ENCODE peak calls at places on chromosomes 16 and 17, in seven cellular contexts. D is kidney epithelial cell, W is adrenal gland, G is lower lobe of right lung, L is NB4, X is lung, P is thoracic aorta. Y is an unnamed sample.

GRCh38 chr17:15236281-15237105 is 28.6 kb downstream of the PMP22 start:
- DNase-seq in D (no peak), W (no peak), G (no peak), L (peak), X (no peak), P (no peak), Y (no peak)

GRCh38 chr17:55540414-55541091 is 29.3 kb upstream of the SMIM36 start:
- DNase-seq in D (peak), W (no peak), G (no peak), L (no peak), X (no peak), P (no peak), Y (peak)

GRCh38 chr17:80068301-80069160 is 32.1 kb downstream of the CCDC40 start:
- DNase-seq in D (peak), W (peak), G (no peak), L (no peak), X (no peak), P (no peak), Y (peak)

GRCh38 chr17:72407336-72408121 is 286.7 kb downstream of the SOX9 start:
- DNase-seq in D (peak), W (peak), G (no peak), L (peak), X (peak), P (peak), Y (peak)

GRCh38 chr17:45346255-45347015 is 29.6 kb upstream of the MAP3K14 start:
- DNase-seq in D (no peak), W (no peak), G (no peak), L (no peak), X (peak), P (no peak), Y (peak)

GRCh38 chr17:4721203-4722135 is 9.8 kb upstream of the MED11 start:
- DNase-seq in D (no peak), W (peak), G (peak), L (no peak), X (peak), P (no peak), Y (peak)

GRCh38 chr17:13575466-13575865 is 26.3 kb downstream of the HS3ST3A1 start:
- DNase-seq in D (no peak), W (no peak), G (no peak), L (no peak), X (no peak), P (no peak), Y (no peak)

GRCh38 chr16:78813917-78814316 is 714.5 kb downstream of the WWOX start:
- DNase-seq in D (no peak), W (no peak), G (no peak), L (no peak), X (no peak), P (no peak), Y (no peak)

GRCh38 chr17:2157081-2157480 is 102.2 kb downstream of the HIC1 start:
- DNase-seq in D (no peak), W (no peak), G (no peak), L (peak), X (no peak), P (no peak), Y (peak)

GRCh38 chr16:10868089-10868488 is 8.9 kb upstream of the CIITA start:
- DNase-seq in D (no peak), W (no peak), G (no peak), L (no peak), X (no peak), P (no peak), Y (no peak)

GRCh38 chr16:31265329-31266245 is 5.8 kb downstream of the ITGAM start:
- DNase-seq in D (peak), W (peak), G (no peak), L (peak), X (no peak), P (no peak), Y (peak)

GRCh38 chr16:69253796-69254426 is 57.2 kb upstream of the VPS4A start:
- DNase-seq in D (no peak), W (no peak), G (no peak), L (no peak), X (no peak), P (no peak), Y (peak)

GRCh38 chr16:9372934-9373890 is 281.8 kb downstream of the HAPSTR1 start:
- DNase-seq in D (no peak), W (no peak), G (no peak), L (no peak), X (no peak), P (no peak), Y (no peak)

GRCh38 chr17:9587969-9588656 is 11.7 kb downstream of the CFAP52 start:
- DNase-seq in D (no peak), W (no peak), G (no peak), L (no peak), X (no peak), P (no peak), Y (no peak)

GRCh38 chr16:8998114-8998513 is 34.4 kb upstream of the USP7 start:
- DNase-seq in D (no peak), W (no peak), G (no peak), L (peak), X (no peak), P (no peak), Y (peak)

GRCh38 chr16:79601092-79601977 is 798 bp upstream of the MAF start:
- DNase-seq in D (no peak), W (peak), G (peak), L (no peak), X (peak), P (no peak), Y (peak)

GRCh38 chr17:14209215-14209614 is 27.4 kb downstream of the CDRT15 start:
- DNase-seq in D (no peak), W (no peak), G (no peak), L (no peak), X (no peak), P (no peak), Y (peak)

GRCh38 chr17:37702605-37703004 is 42.3 kb downstream of the HNF1B start:
- DNase-seq in D (no peak), W (no peak), G (no peak), L (no peak), X (no peak), P (no peak), Y (peak)

GRCh38 chr16:86566601-86566965 is at the start of gene FOXC2:
- DNase-seq in D (peak), W (peak), G (peak), L (no peak), X (peak), P (peak), Y (peak)

GRCh38 chr17:52158450-52159042 is at the start of gene CA10:
- DNase-seq in D (no peak), W (no peak), G (no peak), L (no peak), X (no peak), P (no peak), Y (no peak)

GRCh38 chr16:68658258-68658973 is 13.3 kb downstream of the CDH3 start:
- DNase-seq in D (peak), W (no peak), G (no peak), L (no peak), X (peak), P (no peak), Y (peak)

GRCh38 chr17:60327870-60328362 is 64.0 kb downstream of the USP32 start:
- DNase-seq in D (no peak), W (no peak), G (no peak), L (no peak), X (no peak), P (no peak), Y (no peak)

GRCh38 chr16:49504023-49504364 is 130.4 kb downstream of the C16orf78 start:
- DNase-seq in D (no peak), W (no peak), G (no peak), L (peak), X (no peak), P (no peak), Y (no peak)

GRCh38 chr17:47721725-47722124 is 11.3 kb upstream of the TBX21 start:
- DNase-seq in D (no peak), W (no peak), G (no peak), L (no peak), X (no peak), P (no peak), Y (no peak)

GRCh38 chr16:68444058-68444657 is 4.2 kb downstream of the SMPD3 start:
- DNase-seq in D (no peak), W (peak), G (no peak), L (peak), X (no peak), P (no peak), Y (peak)

GRCh38 chr17:35536664-35537160 is 766 bp downstream of the SLFN12L start:
- DNase-seq in D (no peak), W (no peak), G (no peak), L (peak), X (no peak), P (no peak), Y (no peak)

GRCh38 chr16:68642436-68643064 is 2.6 kb upstream of the CDH3 start:
- DNase-seq in D (no peak), W (no peak), G (peak), L (no peak), X (peak), P (no peak), Y (no peak)

GRCh38 chr16:25079637-25080375 is 31.7 kb upstream of the LCMT1 start:
- DNase-seq in D (no peak), W (no peak), G (no peak), L (no peak), X (no peak), P (no peak), Y (no peak)

GRCh38 chr17:1231456-1231855 is 38.8 kb upstream of the BHLHA9 start:
- DNase-seq in D (no peak), W (peak), G (peak), L (peak), X (peak), P (no peak), Y (peak)

GRCh38 chr16:12225282-12225681 is 248.7 kb downstream of the SNX29 start:
- DNase-seq in D (no peak), W (no peak), G (no peak), L (no peak), X (no peak), P (no peak), Y (no peak)

GRCh38 chr17:72392056-72393010 is 271.5 kb downstream of the SOX9 start:
- DNase-seq in D (peak), W (no peak), G (no peak), L (peak), X (no peak), P (no peak), Y (peak)

GRCh38 chr17:65593870-65594584 is 32.6 kb upstream of the AXIN2 start:
- DNase-seq in D (no peak), W (no peak), G (no peak), L (no peak), X (no peak), P (no peak), Y (peak)

GRCh38 chr16:50771366-50771765 is 29.5 kb downstream of the CYLD start:
- DNase-seq in D (no peak), W (no peak), G (no peak), L (no peak), X (no peak), P (no peak), Y (peak)

GRCh38 chr17:11950771-11951519 is 46.3 kb downstream of the ZNF18 start:
- DNase-seq in D (no peak), W (no peak), G (no peak), L (no peak), X (no peak), P (no peak), Y (no peak)

GRCh38 chr16:49462989-49463371 is 89.4 kb downstream of the C16orf78 start:
- DNase-seq in D (no peak), W (peak), G (no peak), L (no peak), X (no peak), P (no peak), Y (no peak)

GRCh38 chr17:67474081-67474661 is 97.1 kb downstream of the PITPNC1 start:
- DNase-seq in D (no peak), W (peak), G (no peak), L (peak), X (no peak), P (no peak), Y (peak)

GRCh38 chr17:33200587-33200986 is 92.5 kb downstream of the ASIC2 start:
- DNase-seq in D (peak), W (no peak), G (no peak), L (peak), X (no peak), P (no peak), Y (peak)

GRCh38 chr16:64362193-64362592 is 759.7 kb downstream of the CDH11 start:
- DNase-seq in D (peak), W (no peak), G (no peak), L (no peak), X (no peak), P (no peak), Y (no peak)

DNA sequence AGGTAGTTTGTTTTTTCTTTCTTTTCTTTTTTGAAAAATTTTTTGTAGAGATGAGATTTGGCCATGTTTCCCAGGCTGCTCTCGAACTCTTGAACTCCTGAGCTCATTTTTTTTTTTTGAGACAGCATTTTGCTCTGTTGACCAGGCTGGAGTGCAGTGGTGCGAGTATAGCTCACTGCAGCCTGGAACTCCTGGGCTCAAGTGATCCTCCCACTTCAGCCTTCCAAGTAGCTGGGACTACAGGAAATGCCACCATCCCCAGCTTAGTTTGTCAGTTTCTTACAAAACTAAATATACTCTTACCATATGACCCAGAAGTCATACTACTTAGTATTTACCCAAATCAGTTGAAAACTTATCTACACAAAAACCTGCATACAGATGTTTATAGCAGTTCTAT is 14.4 kb upstream of the FBXO47 start:
- DNase-seq in D (no peak), W (no peak), G (no peak), L (no peak), X (no peak), P (no peak), Y (peak)
- H3K4me3 ChIP-seq in D (no peak), W (no peak), G (no peak), L (no peak), X (no peak), P (no peak), Y (no peak)

DNA sequence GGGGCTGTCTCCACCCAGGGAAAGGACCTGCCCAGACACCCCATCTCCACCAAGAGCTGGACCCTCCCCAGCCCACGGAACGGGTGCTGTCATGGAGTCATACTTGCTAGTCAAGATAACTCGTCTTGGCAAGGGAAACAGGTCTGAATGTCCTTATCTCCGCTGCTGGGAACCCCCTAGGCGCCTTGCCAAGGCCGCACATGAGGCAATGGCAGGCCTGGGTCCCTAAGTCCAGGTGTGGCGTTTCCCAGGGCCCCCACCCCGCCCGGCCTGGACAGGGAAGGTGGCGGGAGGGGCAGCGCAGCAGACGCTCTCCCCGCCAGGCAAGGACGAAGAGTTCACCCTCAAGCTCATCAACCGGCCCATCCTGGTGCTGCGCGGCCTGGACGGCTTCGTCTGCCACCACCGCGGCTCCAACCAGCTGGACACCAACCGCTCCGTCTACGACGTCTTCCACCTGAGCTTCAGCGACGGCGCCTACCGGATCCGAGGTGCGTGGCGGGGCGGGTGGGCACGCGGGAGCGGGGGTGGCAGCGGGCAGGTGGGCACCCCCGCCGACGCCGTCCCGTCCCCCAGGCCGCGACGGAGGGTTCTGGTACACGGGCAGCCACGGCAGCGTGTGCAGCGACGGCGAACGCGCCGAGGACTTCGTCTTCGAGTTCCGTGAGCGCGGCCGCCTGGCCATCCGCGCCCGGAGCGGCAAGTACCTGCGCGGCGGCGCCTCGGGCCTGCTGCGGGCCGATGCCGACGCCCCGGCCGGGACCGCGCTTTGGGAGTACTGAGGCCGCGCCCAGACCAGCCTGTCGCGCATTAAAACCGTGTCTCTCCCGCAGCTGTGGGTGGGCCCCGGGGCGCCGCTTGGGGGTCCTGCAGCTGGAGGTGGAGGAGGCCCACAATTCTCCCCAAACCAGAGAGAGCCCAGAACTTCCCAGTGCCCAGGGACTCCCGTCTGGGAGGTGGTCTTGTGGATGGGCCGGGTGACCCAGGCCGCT is 8.4 kb downstream of the FSCN2 start:
- DNase-seq in D (no peak), W (no peak), G (no peak), L (no peak), X (no peak), P (no peak), Y (no peak)
- H3K4me3 ChIP-seq in D (no peak), W (no peak), G (no peak), L (no peak), X (no peak), P (no peak), Y (no peak)

GRCh38 chr17:50547035-50547735 is at the start of gene SPATA20:
- DNase-seq in D (peak), W (peak), G (peak), L (peak), X (peak), P (peak), Y (peak)

GRCh38 chr17:50549256-50549941 is 2.4 kb downstream of the SPATA20 start:
- DNase-seq in D (no peak), W (no peak), G (no peak), L (no peak), X (no peak), P (no peak), Y (no peak)

GRCh38 chr17:50546701-50547034 is 306 bp upstream of the SPATA20 start:
- DNase-seq in D (no peak), W (no peak), G (no peak), L (no peak), X (no peak), P (no peak), Y (no peak)

GRCh38 chr17:50548831-50549230 is 1.9 kb downstream of the SPATA20 start:
- DNase-seq in D (no peak), W (no peak), G (no peak), L (no peak), X (no peak), P (no peak), Y (no peak)

GRCh38 chr17:50547736-50548083 is 736 bp downstream of the SPATA20 start:
- DNase-seq in D (no peak), W (no peak), G (no peak), L (no peak), X (no peak), P (no peak), Y (no peak)
- H3K4me3 ChIP-seq in D (peak), W (no peak), G (peak), L (peak), X (no peak), P (peak), Y (peak)

GRCh38 chr16:56617212-56618085 is 8.1 kb upstream of the MT1E start:
- DNase-seq in D (no peak), W (peak), G (peak), L (peak), X (peak), P (no peak), Y (peak)
- H3K4me3 ChIP-seq in D (peak), W (no peak), G (peak), L (peak), X (peak), P (peak), Y (peak)

DNA sequence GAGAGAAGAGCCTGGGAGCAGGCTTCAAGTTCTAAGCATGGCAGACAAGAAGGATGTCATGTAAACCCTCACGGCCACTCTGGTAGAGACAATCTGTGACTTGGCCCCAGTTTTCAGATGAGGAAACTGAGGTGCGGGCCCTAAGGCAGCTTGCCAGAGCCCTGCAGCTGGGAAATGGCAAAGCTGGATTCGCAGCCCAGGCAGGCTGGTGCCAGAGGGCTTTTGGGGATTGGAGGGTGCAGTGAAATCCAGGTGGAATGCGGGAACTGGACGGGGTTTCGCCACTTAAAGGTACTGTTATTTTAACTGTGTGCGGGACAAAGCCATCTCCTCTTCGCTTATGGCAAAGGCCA is 477 bp upstream of the OSGIN1 start:
- DNase-seq in D (no peak), W (peak), G (no peak), L (no peak), X (peak), P (no peak), Y (no peak)
- H3K4me3 ChIP-seq in D (no peak), W (no peak), G (peak), L (no peak), X (no peak), P (peak), Y (peak)

GRCh38 chr16:534089-534635 is 6.7 kb downstream of the CAPN15 start:
- DNase-seq in D (no peak), W (no peak), G (no peak), L (no peak), X (no peak), P (no peak), Y (no peak)

GRCh38 chr16:534856-535445 is 7.4 kb downstream of the CAPN15 start:
- DNase-seq in D (no peak), W (no peak), G (no peak), L (no peak), X (no peak), P (no peak), Y (no peak)

GRCh38 chr16:535446-536405 is 8.2 kb downstream of the CAPN15 start:
- DNase-seq in D (no peak), W (peak), G (no peak), L (peak), X (no peak), P (no peak), Y (peak)

GRCh38 chr16:537415-538335 is 10.2 kb downstream of the CAPN15 start:
- DNase-seq in D (no peak), W (no peak), G (no peak), L (no peak), X (no peak), P (no peak), Y (no peak)

GRCh38 chr16:536746-537145 is 9.2 kb downstream of the CAPN15 start:
- DNase-seq in D (no peak), W (no peak), G (no peak), L (no peak), X (no peak), P (no peak), Y (no peak)
- H3K4me3 ChIP-seq in D (no peak), W (no peak), G (no peak), L (no peak), X (no peak), P (no peak), Y (no peak)

Y was measured in fibroblast of villous mesenchyme.